ENCODE peak calls at places on chromosomes 13 and 19, in five cellular contexts. One of them, this sample, is unnamed.

GRCh38 chr13:102846261-102847015 is 606 bp downstream of the ERCC5 start:
- DNase-seq in stimulated activated effector memory CD8-positive, alpha-beta T cell treated with anti-CD3 and anti-CD28 coated beads, Interleukin-12 subunit alpha, Interleukin-12 subunit beta, amount 100 ng/mL, for 72 hours: peak
- DNase-seq in AG08395: peak
- DNase-seq in dorsolateral prefrontal cortex: no peak
- DNase-seq in stimulated activated CD8-positive, alpha-beta memory T cell treated with anti-CD3 and anti-CD28 coated beads, Interleukin-15, amount 100 ng/mL, for 1 hour: peak
- DNase-seq in this sample: peak

GRCh38 chr13:43331676-43332075 is 308.3 kb downstream of the DNAJC15 start:
- DNase-seq in stimulated activated effector memory CD8-positive, alpha-beta T cell treated with anti-CD3 and anti-CD28 coated beads, Interleukin-12 subunit alpha, Interleukin-12 subunit beta, amount 100 ng/mL, for 72 hours: no peak
- DNase-seq in AG08395: no peak
- DNase-seq in dorsolateral prefrontal cortex: peak
- DNase-seq in stimulated activated CD8-positive, alpha-beta memory T cell treated with anti-CD3 and anti-CD28 coated beads, Interleukin-15, amount 100 ng/mL, for 1 hour: no peak
- DNase-seq in this sample: peak

GRCh38 chr19:4684312-4685095 is 14.4 kb upstream of the MYDGF start:
- DNase-seq in stimulated activated effector memory CD8-positive, alpha-beta T cell treated with anti-CD3 and anti-CD28 coated beads, Interleukin-12 subunit alpha, Interleukin-12 subunit beta, amount 100 ng/mL, for 72 hours: no peak
- DNase-seq in AG08395: no peak
- DNase-seq in dorsolateral prefrontal cortex: peak
- DNase-seq in stimulated activated CD8-positive, alpha-beta memory T cell treated with anti-CD3 and anti-CD28 coated beads, Interleukin-15, amount 100 ng/mL, for 1 hour: no peak
- DNase-seq in this sample: peak

GRCh38 chr13:112685856-112686255 is 4.0 kb upstream of the ATP11A start:
- DNase-seq in stimulated activated effector memory CD8-positive, alpha-beta T cell treated with anti-CD3 and anti-CD28 coated beads, Interleukin-12 subunit alpha, Interleukin-12 subunit beta, amount 100 ng/mL, for 72 hours: no peak
- DNase-seq in AG08395: no peak
- DNase-seq in dorsolateral prefrontal cortex: no peak
- DNase-seq in stimulated activated CD8-positive, alpha-beta memory T cell treated with anti-CD3 and anti-CD28 coated beads, Interleukin-15, amount 100 ng/mL, for 1 hour: no peak
- DNase-seq in this sample: no peak

GRCh38 chr19:45887311-45887710 is 1.4 kb upstream of the IRF2BP1 start:
- DNase-seq in stimulated activated effector memory CD8-positive, alpha-beta T cell treated with anti-CD3 and anti-CD28 coated beads, Interleukin-12 subunit alpha, Interleukin-12 subunit beta, amount 100 ng/mL, for 72 hours: no peak
- DNase-seq in AG08395: no peak
- DNase-seq in dorsolateral prefrontal cortex: no peak
- DNase-seq in stimulated activated CD8-positive, alpha-beta memory T cell treated with anti-CD3 and anti-CD28 coated beads, Interleukin-15, amount 100 ng/mL, for 1 hour: no peak
- DNase-seq in this sample: no peak

GRCh38 chr19:6536138-6536671 is 5.4 kb downstream of the TNFSF9 start:
- DNase-seq in stimulated activated effector memory CD8-positive, alpha-beta T cell treated with anti-CD3 and anti-CD28 coated beads, Interleukin-12 subunit alpha, Interleukin-12 subunit beta, amount 100 ng/mL, for 72 hours: peak
- DNase-seq in AG08395: no peak
- DNase-seq in dorsolateral prefrontal cortex: no peak
- DNase-seq in stimulated activated CD8-positive, alpha-beta memory T cell treated with anti-CD3 and anti-CD28 coated beads, Interleukin-15, amount 100 ng/mL, for 1 hour: peak
- DNase-seq in this sample: peak

GRCh38 chr13:91368101-91368500 is 20.6 kb downstream of the MIR17HG start:
- DNase-seq in stimulated activated effector memory CD8-positive, alpha-beta T cell treated with anti-CD3 and anti-CD28 coated beads, Interleukin-12 subunit alpha, Interleukin-12 subunit beta, amount 100 ng/mL, for 72 hours: no peak
- DNase-seq in AG08395: no peak
- DNase-seq in dorsolateral prefrontal cortex: no peak
- DNase-seq in stimulated activated CD8-positive, alpha-beta memory T cell treated with anti-CD3 and anti-CD28 coated beads, Interleukin-15, amount 100 ng/mL, for 1 hour: no peak
- DNase-seq in this sample: no peak

GRCh38 chr19:50803633-50804419 is 13.6 kb downstream of the ACP4 start:
- DNase-seq in stimulated activated effector memory CD8-positive, alpha-beta T cell treated with anti-CD3 and anti-CD28 coated beads, Interleukin-12 subunit alpha, Interleukin-12 subunit beta, amount 100 ng/mL, for 72 hours: no peak
- DNase-seq in AG08395: no peak
- DNase-seq in dorsolateral prefrontal cortex: no peak
- DNase-seq in stimulated activated CD8-positive, alpha-beta memory T cell treated with anti-CD3 and anti-CD28 coated beads, Interleukin-15, amount 100 ng/mL, for 1 hour: no peak
- DNase-seq in this sample: peak

GRCh38 chr13:20475927-20476691 is 49.5 kb downstream of the CRYL1 start:
- DNase-seq in stimulated activated effector memory CD8-positive, alpha-beta T cell treated with anti-CD3 and anti-CD28 coated beads, Interleukin-12 subunit alpha, Interleukin-12 subunit beta, amount 100 ng/mL, for 72 hours: peak
- DNase-seq in AG08395: no peak
- DNase-seq in dorsolateral prefrontal cortex: no peak
- DNase-seq in stimulated activated CD8-positive, alpha-beta memory T cell treated with anti-CD3 and anti-CD28 coated beads, Interleukin-15, amount 100 ng/mL, for 1 hour: peak
- DNase-seq in this sample: no peak

GRCh38 chr19:31436121-31436776 is 87.0 kb upstream of the TSHZ3 start:
- DNase-seq in stimulated activated effector memory CD8-positive, alpha-beta T cell treated with anti-CD3 and anti-CD28 coated beads, Interleukin-12 subunit alpha, Interleukin-12 subunit beta, amount 100 ng/mL, for 72 hours: no peak
- DNase-seq in AG08395: peak
- DNase-seq in dorsolateral prefrontal cortex: no peak
- DNase-seq in stimulated activated CD8-positive, alpha-beta memory T cell treated with anti-CD3 and anti-CD28 coated beads, Interleukin-15, amount 100 ng/mL, for 1 hour: no peak
- DNase-seq in this sample: no peak

GRCh38 chr13:112346173-112346898 is 29.8 kb upstream of the SPACA7 start:
- DNase-seq in stimulated activated effector memory CD8-positive, alpha-beta T cell treated with anti-CD3 and anti-CD28 coated beads, Interleukin-12 subunit alpha, Interleukin-12 subunit beta, amount 100 ng/mL, for 72 hours: no peak
- DNase-seq in AG08395: no peak
- DNase-seq in dorsolateral prefrontal cortex: no peak
- DNase-seq in stimulated activated CD8-positive, alpha-beta memory T cell treated with anti-CD3 and anti-CD28 coated beads, Interleukin-15, amount 100 ng/mL, for 1 hour: no peak
- DNase-seq in this sample: no peak

GRCh38 chr19:4301590-4302237 is 475 bp downstream of the TMIGD2 start:
- DNase-seq in stimulated activated effector memory CD8-positive, alpha-beta T cell treated with anti-CD3 and anti-CD28 coated beads, Interleukin-12 subunit alpha, Interleukin-12 subunit beta, amount 100 ng/mL, for 72 hours: no peak
- DNase-seq in AG08395: no peak
- DNase-seq in dorsolateral prefrontal cortex: no peak
- DNase-seq in stimulated activated CD8-positive, alpha-beta memory T cell treated with anti-CD3 and anti-CD28 coated beads, Interleukin-15, amount 100 ng/mL, for 1 hour: no peak
- DNase-seq in this sample: no peak

GRCh38 chr13:49374585-49375290 is 69.1 kb downstream of the CAB39L start:
- DNase-seq in stimulated activated effector memory CD8-positive, alpha-beta T cell treated with anti-CD3 and anti-CD28 coated beads, Interleukin-12 subunit alpha, Interleukin-12 subunit beta, amount 100 ng/mL, for 72 hours: no peak
- DNase-seq in AG08395: peak
- DNase-seq in dorsolateral prefrontal cortex: no peak
- DNase-seq in stimulated activated CD8-positive, alpha-beta memory T cell treated with anti-CD3 and anti-CD28 coated beads, Interleukin-15, amount 100 ng/mL, for 1 hour: no peak
- DNase-seq in this sample: no peak